ENCODE peak calls at places on chromosomes 11 and 22, in seven cellular contexts. A is cardiac muscle cell, B is GM06990, L is astrocyte of the spinal cord, I is IMR-90, E is psoas muscle, U is HFFc6. X is an unnamed sample.

GRCh38 chr11:43316451-43316850 is 4.7 kb downstream of the API5 start:
- DNase-seq in A (peak), I (peak), U (no peak), E (no peak), L (peak), B (peak), X (no peak)

GRCh38 chr11:66158156-66158555 is 88.1 kb downstream of the PACS1 start:
- DNase-seq in A (peak), I (no peak), E (no peak), U (no peak), B (no peak), L (no peak), X (no peak)

GRCh38 chr11:55714982-55715888 is 53.2 kb downstream of the OR4C6 start:
- DNase-seq in E (no peak), I (no peak), A (no peak), L (no peak), U (no peak), B (no peak), X (no peak)

GRCh38 chr22:39215430-39216142 is 29.2 kb downstream of the PDGFB start:
- DNase-seq in A (no peak), B (no peak), U (no peak), E (no peak), L (no peak), I (no peak), X (no peak)

GRCh38 chr11:129077191-129077590 is 114.9 kb downstream of the ARHGAP32 start:
- DNase-seq in I (no peak), B (no peak), E (no peak), U (no peak), L (no peak), A (no peak), X (no peak)

GRCh38 chr11:125261471-125262087 is 97.0 kb downstream of the PKNOX2 start:
- DNase-seq in E (no peak), U (no peak), I (no peak), L (no peak), B (no peak), A (no peak), X (no peak)

GRCh38 chr11:68938816-68939582 is 35.3 kb downstream of the IGHMBP2 start:
- DNase-seq in U (no peak), L (no peak), I (no peak), E (no peak), B (no peak), A (no peak), X (no peak)

GRCh38 chr11:7826316-7826715 is 29.6 kb upstream of the OR5P2 start:
- DNase-seq in U (no peak), B (no peak), E (no peak), L (no peak), I (no peak), A (no peak), X (no peak)

GRCh38 chr22:46088541-46089311 is 61.6 kb upstream of the PPARA start:
- DNase-seq in U (peak), E (peak), L (peak), I (peak), B (no peak), A (peak), X (no peak)

GRCh38 chr11:100105605-100106358 is 581.3 kb upstream of the ARHGAP42 start:
- DNase-seq in A (no peak), L (no peak), I (no peak), B (no peak), U (no peak), E (no peak), X (no peak)

GRCh38 chr11:94185387-94186084 is 56.9 kb downstream of the PANX1 start:
- DNase-seq in E (no peak), L (peak), U (peak), A (peak), I (peak), B (no peak), X (no peak)

GRCh38 chr22:44304354-44304753 is 8.4 kb downstream of the SHISAL1 start:
- DNase-seq in L (peak), E (no peak), B (no peak), A (peak), U (peak), I (peak), X (no peak)

DNA sequence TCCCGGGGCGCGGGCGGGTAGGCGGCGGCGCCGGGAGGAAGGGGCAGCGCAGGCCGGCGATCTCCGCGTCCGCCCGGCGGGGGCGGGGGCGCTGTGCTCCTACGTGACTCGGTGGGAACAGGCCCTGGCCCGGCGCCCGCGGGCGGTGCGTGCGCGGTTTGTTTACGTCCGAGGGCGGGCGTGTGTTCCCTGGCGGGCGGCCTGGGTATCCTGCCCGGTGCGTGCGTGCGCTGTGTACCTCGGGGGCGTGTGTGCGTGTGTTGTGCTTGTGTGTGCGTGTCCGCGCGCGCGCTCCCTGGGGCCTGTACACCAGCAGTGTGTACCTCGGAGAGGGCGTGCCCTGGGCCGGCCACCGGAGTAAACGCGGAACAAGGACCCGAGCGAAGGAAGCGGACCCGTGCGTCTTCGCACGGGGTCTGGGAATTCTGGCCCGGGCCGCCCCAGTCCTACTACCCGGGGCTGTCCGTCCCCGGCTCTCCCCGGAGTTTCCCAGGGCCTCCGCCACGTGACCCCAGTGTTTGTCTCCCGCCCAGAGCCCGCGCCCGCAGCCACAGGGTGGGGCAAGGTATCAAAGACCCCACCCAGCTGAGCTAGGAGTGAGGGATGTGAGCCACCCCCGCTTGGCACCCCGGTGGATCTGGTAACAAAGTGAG is 769 bp downstream of the MAFF start:
- DNase-seq in A (peak), E (peak), U (peak), L (peak), I (peak), B (peak), X (peak)
- TF ChIP-seq CTCF in A (no peak), E (peak), U (peak), L (no peak), I (peak), B (no peak), X (peak)

GRCh38 chr22:35726398-35726797 is 8.7 kb downstream of the APOL5 start:
- DNase-seq in A (no peak), E (no peak), B (no peak), L (no peak), I (no peak), U (no peak), X (no peak)

GRCh38 chr22:35726933-35727332 is 9.3 kb downstream of the APOL5 start:
- DNase-seq in A (no peak), L (no peak), E (no peak), U (no peak), B (no peak), I (no peak), X (no peak)

GRCh38 chr22:35728639-35729308 is 11.1 kb downstream of the APOL5 start:
- DNase-seq in A (no peak), L (no peak), U (no peak), I (no peak), B (no peak), E (no peak), X (no peak)

GRCh38 chr22:35727436-35727835 is 9.8 kb downstream of the APOL5 start:
- DNase-seq in B (no peak), A (peak), U (no peak), I (peak), E (peak), L (no peak), X (no peak)

DNA sequence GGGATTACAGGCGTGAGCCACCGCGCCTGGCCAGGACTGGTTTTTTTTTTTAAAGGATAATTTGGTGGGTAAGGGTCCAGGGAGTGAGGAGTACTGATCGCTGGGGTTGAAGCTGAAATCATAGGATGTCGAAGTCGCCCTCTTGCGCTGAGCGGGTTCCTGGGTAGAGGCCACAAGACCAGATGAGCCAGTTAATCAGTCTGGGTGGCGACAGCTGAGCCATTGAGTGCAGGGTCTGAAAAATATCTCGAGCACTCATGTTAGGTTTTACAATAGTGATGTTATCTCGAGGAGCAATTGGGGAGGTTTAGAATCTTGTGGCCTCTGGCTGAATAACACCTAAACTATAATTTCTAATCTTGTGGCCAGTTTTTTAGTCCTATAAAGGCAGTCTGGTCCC is 7.8 kb downstream of the APOL5 start:
- DNase-seq in B (no peak), U (no peak), L (no peak), E (no peak), I (no peak), A (no peak), X (no peak)
- TF ChIP-seq CTCF in B (no peak), U (no peak), L (no peak), E (no peak), I (no peak), A (no peak), X (no peak)

GRCh38 chr22:50547231-50547851 is 1.6 kb downstream of the KLHDC7B start:
- DNase-seq in B (no peak), E (peak), U (no peak), L (no peak), I (no peak), A (no peak), X (peak)

GRCh38 chr22:50550395-50550794 is 4.7 kb downstream of the KLHDC7B start:
- DNase-seq in A (no peak), L (no peak), E (peak), I (no peak), B (no peak), U (no peak), X (no peak)

GRCh38 chr22:50548913-50549790 is 3.5 kb downstream of the KLHDC7B start:
- DNase-seq in I (no peak), L (no peak), A (no peak), U (no peak), E (peak), B (no peak), X (no peak)

GRCh38 chr22:50546326-50547230 is 879 bp downstream of the KLHDC7B start:
- DNase-seq in B (no peak), L (no peak), U (no peak), I (no peak), A (no peak), E (peak), X (peak)

DNA sequence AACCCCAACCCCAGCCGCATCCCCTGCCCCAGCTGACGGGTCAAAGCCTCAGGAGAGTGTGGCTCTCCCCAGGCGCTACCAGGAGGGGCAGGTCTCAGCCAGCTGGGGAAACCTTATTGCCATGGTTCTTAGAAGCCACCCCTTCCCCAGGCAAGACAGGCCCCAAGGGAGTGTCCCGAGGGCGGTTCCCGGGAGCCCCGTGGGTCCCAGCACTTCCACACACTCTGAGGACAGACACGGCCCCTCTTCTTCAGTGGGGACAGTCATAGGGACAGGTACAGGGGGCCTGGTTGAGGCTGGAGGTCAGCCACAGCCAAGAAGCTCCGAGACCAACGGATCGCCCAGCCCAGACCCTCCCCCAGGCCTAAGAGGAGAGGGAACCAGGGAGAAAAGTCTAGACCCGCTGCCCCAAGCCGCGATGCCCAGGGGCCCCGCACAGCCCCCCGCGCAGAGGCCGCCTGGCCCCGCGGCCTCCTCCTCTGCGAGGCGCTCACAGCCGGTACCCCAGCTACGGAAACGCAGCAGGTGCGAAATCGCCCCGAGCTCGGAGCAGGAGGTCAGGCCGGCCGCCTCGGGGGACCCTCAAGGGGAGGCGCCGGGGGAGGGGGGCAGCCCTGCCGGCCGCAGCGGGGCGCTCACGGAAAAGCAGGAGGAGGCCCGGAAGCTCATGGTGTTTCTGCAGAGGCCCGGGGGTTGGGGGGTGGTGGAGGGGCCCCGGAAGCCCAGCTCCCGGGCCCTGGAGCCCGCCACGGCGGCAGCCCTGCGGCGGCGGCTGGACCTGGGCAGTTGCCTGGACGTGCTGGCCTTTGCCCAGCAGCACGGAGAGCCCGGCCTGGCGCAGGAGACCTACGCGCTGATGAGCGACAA is 2.6 kb downstream of the KLHDC7B start:
- DNase-seq in A (no peak), I (no peak), B (peak), E (peak), U (no peak), L (no peak), X (peak)
- TF ChIP-seq CTCF in A (peak), I (no peak), B (peak), E (no peak), U (no peak), L (no peak), X (no peak)

DNA sequence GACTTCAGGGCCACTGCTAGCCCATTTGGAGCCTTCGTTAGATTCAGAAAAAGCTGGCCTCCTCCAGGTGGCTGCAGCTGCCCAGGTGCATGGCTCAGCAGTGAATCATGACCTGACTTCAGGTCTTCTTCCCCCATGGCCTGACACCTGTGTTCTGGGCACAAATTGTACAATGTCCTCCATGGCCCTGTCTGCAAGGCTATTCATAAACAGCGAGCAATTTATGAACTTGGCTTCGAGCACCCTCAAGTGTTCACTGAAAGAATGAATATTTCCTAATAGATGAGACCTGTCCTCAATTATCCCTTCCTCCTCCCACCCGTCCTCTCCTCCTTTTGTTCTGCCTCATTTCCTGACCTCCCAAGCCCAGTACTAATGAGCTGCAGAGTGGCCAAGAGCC is 12.2 kb upstream of the VPS37C start:
- DNase-seq in U (peak), I (peak), L (no peak), B (no peak), E (no peak), A (peak), X (peak)
- TF ChIP-seq CTCF in U (peak), I (peak), L (no peak), B (peak), E (peak), A (no peak), X (no peak)

DNA sequence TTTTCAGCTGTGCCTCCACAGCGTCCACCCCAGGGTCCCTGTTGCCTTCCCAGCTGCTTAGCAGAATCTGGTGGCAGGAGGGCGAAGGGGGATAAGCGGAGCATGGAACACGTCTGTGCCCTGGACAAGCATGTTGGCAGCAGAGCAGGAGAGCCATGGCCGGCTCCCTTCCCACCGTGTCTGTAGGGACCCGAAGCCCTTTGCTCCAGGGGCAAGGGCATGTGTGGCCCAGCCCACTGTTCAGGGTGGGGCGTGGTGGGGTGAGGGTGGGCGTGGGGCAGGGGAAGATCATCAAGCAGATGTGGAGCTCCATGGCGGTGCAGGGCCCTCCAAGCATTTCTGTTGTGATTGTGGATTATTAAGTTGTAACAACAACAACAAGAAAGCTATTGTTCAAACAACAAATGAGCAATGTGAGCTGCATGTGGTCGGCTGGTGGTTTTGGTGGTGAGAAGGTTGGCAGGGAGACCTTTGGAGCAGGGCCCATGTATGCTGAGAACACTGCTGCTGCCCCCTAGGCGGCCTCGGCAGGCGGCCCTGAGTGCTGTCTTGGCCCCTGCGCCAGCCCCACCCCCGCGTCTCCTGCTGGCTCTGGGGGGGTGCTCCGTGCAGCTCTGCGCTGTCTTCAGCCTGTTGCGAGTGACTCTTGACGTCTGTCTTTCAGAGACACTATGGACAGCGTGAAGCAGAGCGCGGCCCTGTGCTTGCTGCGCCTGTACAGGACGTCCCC is 50.9 kb downstream of the AP2A2 start:
- DNase-seq in U (no peak), A (peak), B (no peak), E (peak), I (no peak), L (peak), X (no peak)
- TF ChIP-seq CTCF in U (no peak), A (peak), B (no peak), E (no peak), I (no peak), L (peak), X (no peak)

DNA sequence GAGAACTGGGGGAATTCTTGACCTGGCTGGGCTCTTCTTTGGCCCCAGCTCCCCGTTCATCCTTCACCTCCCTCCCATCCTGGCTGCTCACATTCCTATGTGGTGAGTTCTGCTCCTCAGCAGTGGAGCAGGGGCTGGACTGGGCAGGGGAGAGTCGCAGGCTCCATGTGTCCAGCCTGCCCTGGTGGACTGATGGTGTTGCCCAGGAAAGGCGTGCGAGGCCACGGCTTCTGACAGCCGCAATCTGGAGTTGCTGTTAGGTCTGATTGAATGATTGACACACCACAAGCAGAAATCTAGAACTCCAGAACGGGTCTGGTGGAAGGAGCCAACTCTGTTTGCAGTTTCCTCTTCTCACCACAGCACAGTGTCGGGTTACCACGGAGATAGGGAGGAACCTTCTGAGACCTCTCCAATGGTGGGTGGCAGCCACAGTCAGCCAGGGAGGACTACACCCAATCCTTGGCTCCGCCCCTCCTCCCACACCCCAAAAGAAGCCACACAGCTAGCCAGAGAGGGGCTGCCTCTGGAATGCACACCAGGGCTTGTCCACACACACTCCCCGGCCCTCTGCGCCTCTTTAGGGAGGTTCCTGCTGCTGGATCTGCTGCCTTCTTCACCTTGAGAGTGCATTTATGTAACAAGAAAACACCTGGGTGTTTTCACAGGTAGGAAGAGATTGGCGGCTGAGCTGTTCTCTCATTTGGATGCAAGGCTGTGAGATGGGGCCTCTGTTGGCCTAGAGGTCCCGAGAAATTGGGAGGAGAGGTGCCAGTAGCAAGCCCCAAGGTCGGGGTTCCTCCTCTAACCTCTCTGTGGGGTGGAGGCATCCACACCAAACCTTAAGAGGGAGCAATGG is 56.4 kb upstream of the CD44 start:
- DNase-seq in B (peak), A (peak), L (peak), U (peak), E (peak), I (peak), X (peak)
- TF ChIP-seq CTCF in B (peak), A (no peak), L (no peak), U (peak), E (no peak), I (no peak), X (no peak)

GRCh38 chr11:70422692-70423522 is 24.6 kb downstream of the CTTN start:
- DNase-seq in E (no peak), L (no peak), A (no peak), B (no peak), U (no peak), I (no peak), X (no peak)

GRCh38 chr11:70419307-70420007 is 21.1 kb downstream of the CTTN start:
- DNase-seq in L (no peak), E (no peak), U (no peak), A (no peak), B (no peak), I (no peak), X (no peak)

GRCh38 chr11:70420496-70420895 is 22.2 kb downstream of the CTTN start:
- DNase-seq in L (no peak), I (no peak), E (no peak), B (no peak), A (no peak), U (no peak), X (no peak)

GRCh38 chr11:70420008-70420464 is 21.7 kb downstream of the CTTN start:
- DNase-seq in I (peak), L (peak), U (no peak), E (no peak), B (no peak), A (peak), X (no peak)

DNA sequence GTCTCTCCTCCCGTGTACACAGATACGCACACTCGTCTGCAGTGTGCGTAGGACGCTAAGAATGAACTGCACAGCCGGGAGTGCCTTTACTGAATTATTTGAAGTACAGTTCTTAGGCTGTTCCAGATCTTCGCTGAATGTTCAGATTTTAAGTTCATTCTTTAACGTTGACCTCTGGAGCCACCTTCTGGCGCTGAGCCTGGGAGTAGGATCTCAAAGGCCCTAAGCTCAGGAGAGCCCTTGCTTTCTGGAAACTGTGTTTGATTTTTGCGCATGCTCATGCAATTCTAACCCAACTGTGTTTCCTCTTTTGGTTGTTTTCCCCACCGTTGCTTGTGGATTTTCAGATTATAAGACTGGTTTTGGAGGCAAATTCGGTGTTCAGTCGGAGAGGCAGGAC is 22.8 kb downstream of the CTTN start:
- DNase-seq in B (no peak), U (no peak), L (no peak), E (no peak), A (no peak), I (no peak), X (no peak)
- TF ChIP-seq CTCF in B (no peak), U (no peak), L (no peak), E (no peak), A (no peak), I (no peak), X (no peak)

X was measured in GM20000.